ENCODE peak calls at places on chromosome 20, in seven cellular contexts. One of them, this sample, is unnamed.

GRCh38 chr20:58696411-58696961 is 3.9 kb downstream of the NPEPL1 start:
- DNase-seq in left ventricle myocardium inferior: peak; percentile 7
- DNase-seq in left cardiac atrium: no peak
- DNase-seq in activated CD8-positive, alpha-beta memory T cell treated with anti-CD3 and anti-CD28 coated beads for 48 hours: no peak
- DNase-seq in amniotic epithelial cell: no peak
- DNase-seq in A673: no peak
- DNase-seq in neuronal stem cell: no peak
- DNase-seq in this sample: no peak

GRCh38 chr20:51861726-51862466 is 59.6 kb upstream of the SALL4 start:
- DNase-seq in activated CD8-positive, alpha-beta memory T cell treated with anti-CD3 and anti-CD28 coated beads for 48 hours: no peak
- DNase-seq in amniotic epithelial cell: peak; percentile 10
- DNase-seq in left cardiac atrium: no peak
- DNase-seq in neuronal stem cell: no peak
- DNase-seq in left ventricle myocardium inferior: no peak
- DNase-seq in A673: no peak
- DNase-seq in this sample: peak; percentile 16

GRCh38 chr20:14712302-14712739 is 374.9 kb upstream of the FLRT3 start:
- DNase-seq in left ventricle myocardium inferior: no peak
- DNase-seq in neuronal stem cell: peak; percentile 15
- DNase-seq in amniotic epithelial cell: peak; percentile 98
- DNase-seq in left cardiac atrium: no peak
- DNase-seq in activated CD8-positive, alpha-beta memory T cell treated with anti-CD3 and anti-CD28 coated beads for 48 hours: no peak
- DNase-seq in A673: no peak
- DNase-seq in this sample: peak; percentile 41

GRCh38 chr20:58260006-58260405 is 31.6 kb upstream of the ANKRD60 start:
- DNase-seq in left cardiac atrium: no peak
- DNase-seq in left ventricle myocardium inferior: no peak
- DNase-seq in amniotic epithelial cell: no peak
- DNase-seq in A673: no peak
- DNase-seq in neuronal stem cell: no peak
- DNase-seq in activated CD8-positive, alpha-beta memory T cell treated with anti-CD3 and anti-CD28 coated beads for 48 hours: no peak
- DNase-seq in this sample: no peak

GRCh38 chr20:22827916-22828315 is 207.2 kb upstream of the SSTR4 start:
- DNase-seq in left ventricle myocardium inferior: no peak
- DNase-seq in neuronal stem cell: no peak
- DNase-seq in amniotic epithelial cell: no peak
- DNase-seq in A673: no peak
- DNase-seq in activated CD8-positive, alpha-beta memory T cell treated with anti-CD3 and anti-CD28 coated beads for 48 hours: no peak
- DNase-seq in left cardiac atrium: no peak
- DNase-seq in this sample: no peak

GRCh38 chr20:49028684-49029083 is 17.4 kb upstream of the CSE1L start:
- DNase-seq in neuronal stem cell: no peak
- DNase-seq in activated CD8-positive, alpha-beta memory T cell treated with anti-CD3 and anti-CD28 coated beads for 48 hours: no peak
- DNase-seq in left cardiac atrium: no peak
- DNase-seq in amniotic epithelial cell: peak; percentile 69
- DNase-seq in A673: peak; percentile 48
- DNase-seq in left ventricle myocardium inferior: no peak
- DNase-seq in this sample: peak; percentile 54

GRCh38 chr20:40279390-40279789 is 409.6 kb downstream of the MAFB start:
- DNase-seq in amniotic epithelial cell: no peak
- DNase-seq in neuronal stem cell: no peak
- DNase-seq in A673: peak; percentile 89
- DNase-seq in left cardiac atrium: no peak
- DNase-seq in left ventricle myocardium inferior: no peak
- DNase-seq in activated CD8-positive, alpha-beta memory T cell treated with anti-CD3 and anti-CD28 coated beads for 48 hours: no peak
- DNase-seq in this sample: no peak

GRCh38 chr20:38065764-38066375 is 32.3 kb downstream of the RPRD1B start:
- DNase-seq in A673: no peak
- DNase-seq in amniotic epithelial cell: no peak
- DNase-seq in activated CD8-positive, alpha-beta memory T cell treated with anti-CD3 and anti-CD28 coated beads for 48 hours: no peak
- DNase-seq in neuronal stem cell: no peak
- DNase-seq in left cardiac atrium: no peak
- DNase-seq in left ventricle myocardium inferior: peak; percentile 60
- DNase-seq in this sample: no peak

GRCh38 chr20:53869466-53870258 is 200.7 kb downstream of the BCAS1 start:
- DNase-seq in activated CD8-positive, alpha-beta memory T cell treated with anti-CD3 and anti-CD28 coated beads for 48 hours: peak; percentile 43
- DNase-seq in left ventricle myocardium inferior: no peak
- DNase-seq in neuronal stem cell: peak; percentile 50
- DNase-seq in amniotic epithelial cell: peak; percentile 81
- DNase-seq in A673: peak; percentile 84
- DNase-seq in left cardiac atrium: peak; percentile 56
- DNase-seq in this sample: peak; percentile 87

GRCh38 chr20:63641146-63641791 is 12.0 kb downstream of the STMN3 start:
- DNase-seq in activated CD8-positive, alpha-beta memory T cell treated with anti-CD3 and anti-CD28 coated beads for 48 hours: no peak
- DNase-seq in left ventricle myocardium inferior: no peak
- DNase-seq in neuronal stem cell: no peak
- DNase-seq in amniotic epithelial cell: no peak
- DNase-seq in A673: no peak
- DNase-seq in left cardiac atrium: no peak
- DNase-seq in this sample: no peak

GRCh38 chr20:38825901-38826625 is 20.6 kb downstream of the PPP1R16B start:
- DNase-seq in A673: peak; percentile 71
- DNase-seq in left ventricle myocardium inferior: no peak
- DNase-seq in left cardiac atrium: no peak
- DNase-seq in amniotic epithelial cell: peak; percentile 41
- DNase-seq in neuronal stem cell: peak; percentile 21
- DNase-seq in activated CD8-positive, alpha-beta memory T cell treated with anti-CD3 and anti-CD28 coated beads for 48 hours: no peak
- DNase-seq in this sample: peak; percentile 63

GRCh38 chr20:53917145-53918009 is 153.0 kb downstream of the BCAS1 start:
- DNase-seq in A673: peak; percentile 93
- DNase-seq in activated CD8-positive, alpha-beta memory T cell treated with anti-CD3 and anti-CD28 coated beads for 48 hours: no peak
- DNase-seq in amniotic epithelial cell: peak; percentile 73
- DNase-seq in left ventricle myocardium inferior: peak; percentile 41
- DNase-seq in neuronal stem cell: no peak
- DNase-seq in left cardiac atrium: peak; percentile 67
- DNase-seq in this sample: no peak

GRCh38 chr20:11734431-11734830 is 183.3 kb upstream of the BTBD3 start:
- DNase-seq in A673: no peak
- DNase-seq in neuronal stem cell: no peak
- DNase-seq in left cardiac atrium: no peak
- DNase-seq in activated CD8-positive, alpha-beta memory T cell treated with anti-CD3 and anti-CD28 coated beads for 48 hours: no peak
- DNase-seq in amniotic epithelial cell: no peak
- DNase-seq in left ventricle myocardium inferior: no peak
- DNase-seq in this sample: no peak

GRCh38 chr20:17875106-17875980 is 93.3 kb downstream of the SNX5 start:
- DNase-seq in amniotic epithelial cell: peak; percentile 91
- DNase-seq in left cardiac atrium: peak; percentile 82
- DNase-seq in A673: no peak
- DNase-seq in left ventricle myocardium inferior: peak; percentile 45
- DNase-seq in activated CD8-positive, alpha-beta memory T cell treated with anti-CD3 and anti-CD28 coated beads for 48 hours: no peak
- DNase-seq in neuronal stem cell: no peak
- DNase-seq in this sample: no peak

GRCh38 chr20:40771848-40772247 is 82.8 kb upstream of the MAFB start:
- DNase-seq in activated CD8-positive, alpha-beta memory T cell treated with anti-CD3 and anti-CD28 coated beads for 48 hours: no peak
- DNase-seq in left ventricle myocardium inferior: no peak
- DNase-seq in neuronal stem cell: no peak
- DNase-seq in left cardiac atrium: no peak
- DNase-seq in A673: no peak
- DNase-seq in amniotic epithelial cell: no peak
- DNase-seq in this sample: no peak

GRCh38 chr20:59308493-59309201 is 8.2 kb downstream of the EDN3 start:
- DNase-seq in A673: no peak
- DNase-seq in left ventricle myocardium inferior: no peak
- DNase-seq in activated CD8-positive, alpha-beta memory T cell treated with anti-CD3 and anti-CD28 coated beads for 48 hours: no peak
- DNase-seq in left cardiac atrium: no peak
- DNase-seq in amniotic epithelial cell: no peak
- DNase-seq in neuronal stem cell: no peak
- DNase-seq in this sample: no peak

GRCh38 chr20:46772901-46773300 is 63.5 kb downstream of the SLC2A10 start:
- DNase-seq in left cardiac atrium: no peak
- DNase-seq in left ventricle myocardium inferior: no peak
- DNase-seq in amniotic epithelial cell: no peak
- DNase-seq in neuronal stem cell: no peak
- DNase-seq in A673: no peak
- DNase-seq in activated CD8-positive, alpha-beta memory T cell treated with anti-CD3 and anti-CD28 coated beads for 48 hours: no peak
- DNase-seq in this sample: peak; percentile 34

GRCh38 chr20:17557675-17558006 is 12.2 kb upstream of the DSTN start:
- DNase-seq in A673: no peak
- DNase-seq in left cardiac atrium: no peak
- DNase-seq in activated CD8-positive, alpha-beta memory T cell treated with anti-CD3 and anti-CD28 coated beads for 48 hours: no peak
- DNase-seq in neuronal stem cell: no peak
- DNase-seq in left ventricle myocardium inferior: no peak
- DNase-seq in amniotic epithelial cell: peak; percentile 87
- DNase-seq in this sample: no peak

GRCh38 chr20:12358006-12358654 is 440.4 kb downstream of the BTBD3 start:
- DNase-seq in left ventricle myocardium inferior: no peak
- DNase-seq in activated CD8-positive, alpha-beta memory T cell treated with anti-CD3 and anti-CD28 coated beads for 48 hours: no peak
- DNase-seq in A673: peak; percentile 12
- DNase-seq in left cardiac atrium: no peak
- DNase-seq in neuronal stem cell: no peak
- DNase-seq in amniotic epithelial cell: peak; percentile 31
- DNase-seq in this sample: peak; percentile 34

GRCh38 chr20:51318058-51318960 is 224.2 kb downstream of the NFATC2 start:
- DNase-seq in amniotic epithelial cell: no peak
- DNase-seq in A673: peak; percentile 75
- DNase-seq in left ventricle myocardium inferior: peak; percentile 21
- DNase-seq in left cardiac atrium: peak; percentile 51
- DNase-seq in neuronal stem cell: peak; percentile 69
- DNase-seq in activated CD8-positive, alpha-beta memory T cell treated with anti-CD3 and anti-CD28 coated beads for 48 hours: no peak
- DNase-seq in this sample: peak; percentile 84

GRCh38 chr20:40942015-40942414 is 86.6 kb upstream of the TOP1 start:
- DNase-seq in amniotic epithelial cell: no peak
- DNase-seq in A673: no peak
- DNase-seq in left ventricle myocardium inferior: no peak
- DNase-seq in neuronal stem cell: no peak
- DNase-seq in left cardiac atrium: no peak
- DNase-seq in activated CD8-positive, alpha-beta memory T cell treated with anti-CD3 and anti-CD28 coated beads for 48 hours: no peak
- DNase-seq in this sample: no peak

GRCh38 chr20:58682656-58683055 is 9.9 kb upstream of the NPEPL1 start:
- DNase-seq in left ventricle myocardium inferior: no peak
- DNase-seq in activated CD8-positive, alpha-beta memory T cell treated with anti-CD3 and anti-CD28 coated beads for 48 hours: no peak
- DNase-seq in left cardiac atrium: no peak
- DNase-seq in amniotic epithelial cell: peak; percentile 88
- DNase-seq in A673: peak; percentile 15
- DNase-seq in neuronal stem cell: no peak
- DNase-seq in this sample: no peak

GRCh38 chr20:41483553-41483930 is 116.9 kb upstream of the EMILIN3 start:
- DNase-seq in amniotic epithelial cell: peak; percentile 62
- DNase-seq in neuronal stem cell: no peak
- DNase-seq in A673: no peak
- DNase-seq in left cardiac atrium: no peak
- DNase-seq in activated CD8-positive, alpha-beta memory T cell treated with anti-CD3 and anti-CD28 coated beads for 48 hours: no peak
- DNase-seq in left ventricle myocardium inferior: no peak
- DNase-seq in this sample: no peak

GRCh38 chr20:45968081-45968671 is 3.8 kb downstream of the ZNF335 start:
- DNase-seq in neuronal stem cell: no peak
- DNase-seq in A673: no peak
- DNase-seq in activated CD8-positive, alpha-beta memory T cell treated with anti-CD3 and anti-CD28 coated beads for 48 hours: no peak
- DNase-seq in left cardiac atrium: no peak
- DNase-seq in left ventricle myocardium inferior: no peak
- DNase-seq in amniotic epithelial cell: no peak
- DNase-seq in this sample: no peak

GRCh38 chr20:272718-273117 is 15.2 kb downstream of the DEFB132 start:
- DNase-seq in left cardiac atrium: no peak
- DNase-seq in amniotic epithelial cell: no peak
- DNase-seq in A673: no peak
- DNase-seq in activated CD8-positive, alpha-beta memory T cell treated with anti-CD3 and anti-CD28 coated beads for 48 hours: no peak
- DNase-seq in left ventricle myocardium inferior: no peak
- DNase-seq in neuronal stem cell: no peak
- DNase-seq in this sample: no peak

GRCh38 chr20:54208492-54209044 is 681 bp downstream of the PFDN4 start:
- DNase-seq in neuronal stem cell: no peak
- DNase-seq in left ventricle myocardium inferior: no peak
- DNase-seq in amniotic epithelial cell: peak; percentile 91
- DNase-seq in A673: peak; percentile 12
- DNase-seq in activated CD8-positive, alpha-beta memory T cell treated with anti-CD3 and anti-CD28 coated beads for 48 hours: no peak
- DNase-seq in left cardiac atrium: no peak
- DNase-seq in this sample: peak; percentile 38

GRCh38 chr20:24651171-24651972 is 181.9 kb downstream of the SYNDIG1 start:
- DNase-seq in neuronal stem cell: no peak
- DNase-seq in A673: no peak
- DNase-seq in amniotic epithelial cell: peak; percentile 74
- DNase-seq in activated CD8-positive, alpha-beta memory T cell treated with anti-CD3 and anti-CD28 coated beads for 48 hours: no peak
- DNase-seq in left cardiac atrium: no peak
- DNase-seq in left ventricle myocardium inferior: no peak
- DNase-seq in this sample: no peak

GRCh38 chr20:50092436-50092835 is 20.5 kb downstream of the UBE2V1 start:
- DNase-seq in activated CD8-positive, alpha-beta memory T cell treated with anti-CD3 and anti-CD28 coated beads for 48 hours: no peak
- DNase-seq in neuronal stem cell: no peak
- DNase-seq in left ventricle myocardium inferior: no peak
- DNase-seq in amniotic epithelial cell: peak; percentile 91
- DNase-seq in left cardiac atrium: no peak
- DNase-seq in A673: no peak
- DNase-seq in this sample: no peak

GRCh38 chr20:17852323-17852722 is 116.3 kb downstream of the SNX5 start:
- DNase-seq in left cardiac atrium: no peak
- DNase-seq in neuronal stem cell: no peak
- DNase-seq in activated CD8-positive, alpha-beta memory T cell treated with anti-CD3 and anti-CD28 coated beads for 48 hours: no peak
- DNase-seq in left ventricle myocardium inferior: no peak
- DNase-seq in amniotic epithelial cell: peak; percentile 81
- DNase-seq in A673: no peak
- DNase-seq in this sample: no peak

GRCh38 chr20:49786226-49786625 is 26.4 kb upstream of the SLC9A8 start:
- DNase-seq in amniotic epithelial cell: no peak
- DNase-seq in A673: no peak
- DNase-seq in neuronal stem cell: no peak
- DNase-seq in activated CD8-positive, alpha-beta memory T cell treated with anti-CD3 and anti-CD28 coated beads for 48 hours: no peak
- DNase-seq in left ventricle myocardium inferior: no peak
- DNase-seq in left cardiac atrium: no peak
- DNase-seq in this sample: no peak

GRCh38 chr20:24620937-24621519 is 151.6 kb downstream of the SYNDIG1 start:
- DNase-seq in A673: no peak
- DNase-seq in left ventricle myocardium inferior: no peak
- DNase-seq in neuronal stem cell: no peak
- DNase-seq in activated CD8-positive, alpha-beta memory T cell treated with anti-CD3 and anti-CD28 coated beads for 48 hours: no peak
- DNase-seq in left cardiac atrium: no peak
- DNase-seq in amniotic epithelial cell: no peak
- DNase-seq in this sample: no peak

GRCh38 chr20:45433316-45433715 is 17.4 kb downstream of the PIGT start:
- DNase-seq in neuronal stem cell: no peak
- DNase-seq in left ventricle myocardium inferior: peak; percentile 81
- DNase-seq in amniotic epithelial cell: peak; percentile 11
- DNase-seq in A673: no peak
- DNase-seq in left cardiac atrium: peak; percentile 70
- DNase-seq in activated CD8-positive, alpha-beta memory T cell treated with anti-CD3 and anti-CD28 coated beads for 48 hours: no peak
- DNase-seq in this sample: no peak

GRCh38 chr20:46151936-46152335 is 33.8 kb downstream of the CD40 start:
- DNase-seq in activated CD8-positive, alpha-beta memory T cell treated with anti-CD3 and anti-CD28 coated beads for 48 hours: no peak
- DNase-seq in left cardiac atrium: no peak
- DNase-seq in A673: no peak
- DNase-seq in neuronal stem cell: no peak
- DNase-seq in left ventricle myocardium inferior: no peak
- DNase-seq in amniotic epithelial cell: no peak
- DNase-seq in this sample: peak; percentile 42

GRCh38 chr20:43191946-43192847 is 2.5 kb upstream of the PTPRT start:
- DNase-seq in left ventricle myocardium inferior: no peak
- DNase-seq in neuronal stem cell: no peak
- DNase-seq in left cardiac atrium: no peak
- DNase-seq in A673: peak; percentile 25
- DNase-seq in activated CD8-positive, alpha-beta memory T cell treated with anti-CD3 and anti-CD28 coated beads for 48 hours: no peak
- DNase-seq in amniotic epithelial cell: no peak
- DNase-seq in this sample: peak; percentile 73

GRCh38 chr20:53126185-53126584 is 154.0 kb downstream of the TSHZ2 start:
- DNase-seq in A673: peak; percentile 22
- DNase-seq in activated CD8-positive, alpha-beta memory T cell treated with anti-CD3 and anti-CD28 coated beads for 48 hours: no peak
- DNase-seq in amniotic epithelial cell: no peak
- DNase-seq in left cardiac atrium: no peak
- DNase-seq in neuronal stem cell: no peak
- DNase-seq in left ventricle myocardium inferior: no peak
- DNase-seq in this sample: peak; percentile 20

GRCh38 chr20:57867181-57867803 is 157.5 kb upstream of the PMEPA1 start:
- DNase-seq in left cardiac atrium: no peak
- DNase-seq in amniotic epithelial cell: no peak
- DNase-seq in A673: no peak
- DNase-seq in activated CD8-positive, alpha-beta memory T cell treated with anti-CD3 and anti-CD28 coated beads for 48 hours: no peak
- DNase-seq in neuronal stem cell: no peak
- DNase-seq in left ventricle myocardium inferior: no peak
- DNase-seq in this sample: no peak

This sample was measured in neural progenitor cell.